ENCODE peak calls at places on chromosomes 7 and 10, in six cellular contexts. One of them, this sample, is unnamed.

GRCh38 chr7:17863095-17863814 is 77.0 kb downstream of the SNX13 start:
- DNase-seq in HS-5: no peak
- DNase-seq in NCI-H1105: no peak
- DNase-seq in activated CD8-positive, alpha-beta memory T cell treated with anti-CD3 and anti-CD28 coated beads for 24 hours: no peak
- DNase-seq in CD8-positive, alpha-beta T cell: no peak
- DNase-seq in GM18507: no peak
- DNase-seq in this sample: no peak

GRCh38 chr10:12130237-12130872 is 878 bp downstream of the SEC61A2 start:
- DNase-seq in HS-5: peak; percentile 28
- DNase-seq in NCI-H1105: peak; percentile 20
- DNase-seq in activated CD8-positive, alpha-beta memory T cell treated with anti-CD3 and anti-CD28 coated beads for 24 hours: peak; percentile 65
- DNase-seq in CD8-positive, alpha-beta T cell: no peak
- DNase-seq in GM18507: peak; percentile 20
- DNase-seq in this sample: peak; percentile 16

GRCh38 chr10:90378524-90379076 is 479.2 kb downstream of the HTR7 start:
- DNase-seq in HS-5: peak; percentile 75
- DNase-seq in NCI-H1105: no peak
- DNase-seq in activated CD8-positive, alpha-beta memory T cell treated with anti-CD3 and anti-CD28 coated beads for 24 hours: no peak
- DNase-seq in CD8-positive, alpha-beta T cell: no peak
- DNase-seq in GM18507: no peak
- DNase-seq in this sample: no peak

GRCh38 chr7:9201928-9202327 is 768.5 kb downstream of the NXPH1 start:
- DNase-seq in HS-5: no peak
- DNase-seq in NCI-H1105: no peak
- DNase-seq in activated CD8-positive, alpha-beta memory T cell treated with anti-CD3 and anti-CD28 coated beads for 24 hours: no peak
- DNase-seq in CD8-positive, alpha-beta T cell: no peak
- DNase-seq in GM18507: no peak
- DNase-seq in this sample: no peak

GRCh38 chr10:114876602-114877300 is 55.2 kb downstream of the FHIP2A start:
- DNase-seq in HS-5: no peak
- DNase-seq in NCI-H1105: peak; percentile 31
- DNase-seq in activated CD8-positive, alpha-beta memory T cell treated with anti-CD3 and anti-CD28 coated beads for 24 hours: peak; percentile 64
- DNase-seq in CD8-positive, alpha-beta T cell: peak; percentile 2
- DNase-seq in GM18507: peak; percentile 42
- DNase-seq in this sample: no peak

GRCh38 chr10:32417906-32418547 is 27.9 kb upstream of the CCDC7 start:
- DNase-seq in HS-5: no peak
- DNase-seq in NCI-H1105: no peak
- DNase-seq in activated CD8-positive, alpha-beta memory T cell treated with anti-CD3 and anti-CD28 coated beads for 24 hours: no peak
- DNase-seq in CD8-positive, alpha-beta T cell: no peak
- DNase-seq in GM18507: no peak
- DNase-seq in this sample: no peak

GRCh38 chr10:102580230-102580629 is 64.0 kb upstream of the TRIM8 start:
- DNase-seq in HS-5: no peak
- DNase-seq in NCI-H1105: no peak
- DNase-seq in activated CD8-positive, alpha-beta memory T cell treated with anti-CD3 and anti-CD28 coated beads for 24 hours: no peak
- DNase-seq in CD8-positive, alpha-beta T cell: no peak
- DNase-seq in GM18507: no peak
- DNase-seq in this sample: no peak

GRCh38 chr7:880450-880849 is 4.1 kb downstream of the GET4 start:
- DNase-seq in HS-5: no peak
- DNase-seq in NCI-H1105: no peak
- DNase-seq in activated CD8-positive, alpha-beta memory T cell treated with anti-CD3 and anti-CD28 coated beads for 24 hours: no peak
- DNase-seq in CD8-positive, alpha-beta T cell: no peak
- DNase-seq in GM18507: no peak
- DNase-seq in this sample: no peak

GRCh38 chr7:115941703-115942268 is 88.8 kb downstream of the TFEC start:
- DNase-seq in HS-5: no peak
- DNase-seq in NCI-H1105: no peak
- DNase-seq in activated CD8-positive, alpha-beta memory T cell treated with anti-CD3 and anti-CD28 coated beads for 24 hours: no peak
- DNase-seq in CD8-positive, alpha-beta T cell: no peak
- DNase-seq in GM18507: no peak
- DNase-seq in this sample: peak; percentile 4

GRCh38 chr7:45416846-45417245 is 157.3 kb upstream of the ADCY1 start:
- DNase-seq in HS-5: no peak
- DNase-seq in NCI-H1105: no peak
- DNase-seq in activated CD8-positive, alpha-beta memory T cell treated with anti-CD3 and anti-CD28 coated beads for 24 hours: no peak
- DNase-seq in CD8-positive, alpha-beta T cell: no peak
- DNase-seq in GM18507: no peak
- DNase-seq in this sample: no peak

GRCh38 chr7:8303904-8304528 is 42.0 kb upstream of the ICA1 start:
- DNase-seq in HS-5: no peak
- DNase-seq in NCI-H1105: no peak
- DNase-seq in activated CD8-positive, alpha-beta memory T cell treated with anti-CD3 and anti-CD28 coated beads for 24 hours: no peak
- DNase-seq in CD8-positive, alpha-beta T cell: no peak
- DNase-seq in GM18507: no peak
- DNase-seq in this sample: no peak

GRCh38 chr7:143013897-143014296 is 13.0 kb downstream of the OR9A2 start:
- DNase-seq in HS-5: peak; percentile 49
- DNase-seq in NCI-H1105: no peak
- DNase-seq in activated CD8-positive, alpha-beta memory T cell treated with anti-CD3 and anti-CD28 coated beads for 24 hours: no peak
- DNase-seq in CD8-positive, alpha-beta T cell: no peak
- DNase-seq in GM18507: no peak
- DNase-seq in this sample: no peak

GRCh38 chr7:1402791-1403755 is 56.2 kb downstream of the MICALL2 start:
- DNase-seq in HS-5: no peak
- DNase-seq in NCI-H1105: no peak
- DNase-seq in activated CD8-positive, alpha-beta memory T cell treated with anti-CD3 and anti-CD28 coated beads for 24 hours: no peak
- DNase-seq in CD8-positive, alpha-beta T cell: no peak
- DNase-seq in GM18507: no peak
- DNase-seq in this sample: no peak

GRCh38 chr7:19508821-19509220 is 200.0 kb downstream of the POLR1F start:
- DNase-seq in HS-5: no peak
- DNase-seq in NCI-H1105: no peak
- DNase-seq in activated CD8-positive, alpha-beta memory T cell treated with anti-CD3 and anti-CD28 coated beads for 24 hours: no peak
- DNase-seq in CD8-positive, alpha-beta T cell: no peak
- DNase-seq in GM18507: no peak
- DNase-seq in this sample: no peak

GRCh38 chr10:13099144-13099665 is 758 bp upstream of the OPTN start:
- DNase-seq in HS-5: peak; percentile 24
- DNase-seq in NCI-H1105: peak; percentile 8
- DNase-seq in activated CD8-positive, alpha-beta memory T cell treated with anti-CD3 and anti-CD28 coated beads for 24 hours: peak; percentile 67
- DNase-seq in CD8-positive, alpha-beta T cell: peak; percentile 23
- DNase-seq in GM18507: peak; percentile 52
- DNase-seq in this sample: no peak

GRCh38 chr10:124526621-124527267 is 65.1 kb downstream of the LHPP start:
- DNase-seq in HS-5: no peak
- DNase-seq in NCI-H1105: no peak
- DNase-seq in activated CD8-positive, alpha-beta memory T cell treated with anti-CD3 and anti-CD28 coated beads for 24 hours: no peak
- DNase-seq in CD8-positive, alpha-beta T cell: no peak
- DNase-seq in GM18507: no peak
- DNase-seq in this sample: no peak

GRCh38 chr7:117424090-117424829 is 3.0 kb downstream of the ASZ1 start:
- DNase-seq in HS-5: no peak
- DNase-seq in NCI-H1105: no peak
- DNase-seq in activated CD8-positive, alpha-beta memory T cell treated with anti-CD3 and anti-CD28 coated beads for 24 hours: no peak
- DNase-seq in CD8-positive, alpha-beta T cell: no peak
- DNase-seq in GM18507: no peak
- DNase-seq in this sample: no peak

GRCh38 chr7:140542226-140542625 is 62.9 kb upstream of the MKRN1 start:
- DNase-seq in HS-5: no peak
- DNase-seq in NCI-H1105: no peak
- DNase-seq in activated CD8-positive, alpha-beta memory T cell treated with anti-CD3 and anti-CD28 coated beads for 24 hours: no peak
- DNase-seq in CD8-positive, alpha-beta T cell: no peak
- DNase-seq in GM18507: no peak
- DNase-seq in this sample: no peak

GRCh38 chr10:69895759-69896158 is 94.1 kb downstream of the COL13A1 start:
- DNase-seq in HS-5: no peak
- DNase-seq in NCI-H1105: no peak
- DNase-seq in activated CD8-positive, alpha-beta memory T cell treated with anti-CD3 and anti-CD28 coated beads for 24 hours: no peak
- DNase-seq in CD8-positive, alpha-beta T cell: no peak
- DNase-seq in GM18507: no peak
- DNase-seq in this sample: no peak

GRCh38 chr10:70906031-70906804 is 17.9 kb upstream of the PCBD1 start:
- DNase-seq in HS-5: no peak
- DNase-seq in NCI-H1105: no peak
- DNase-seq in activated CD8-positive, alpha-beta memory T cell treated with anti-CD3 and anti-CD28 coated beads for 24 hours: no peak
- DNase-seq in CD8-positive, alpha-beta T cell: no peak
- DNase-seq in GM18507: no peak
- DNase-seq in this sample: no peak

GRCh38 chr10:77405771-77406241 is 231.8 kb downstream of the KCNMA1 start:
- DNase-seq in HS-5: peak; percentile 46
- DNase-seq in NCI-H1105: no peak
- DNase-seq in activated CD8-positive, alpha-beta memory T cell treated with anti-CD3 and anti-CD28 coated beads for 24 hours: no peak
- DNase-seq in CD8-positive, alpha-beta T cell: no peak
- DNase-seq in GM18507: no peak
- DNase-seq in this sample: peak; percentile 57

GRCh38 chr7:93890464-93891068 is at the start of gene TFPI2:
- DNase-seq in HS-5: no peak
- DNase-seq in NCI-H1105: no peak
- DNase-seq in activated CD8-positive, alpha-beta memory T cell treated with anti-CD3 and anti-CD28 coated beads for 24 hours: peak; percentile 58
- DNase-seq in CD8-positive, alpha-beta T cell: no peak
- DNase-seq in GM18507: no peak
- DNase-seq in this sample: peak; percentile 73

GRCh38 chr10:68647928-68648327 is 73.1 kb upstream of the CCAR1 start:
- DNase-seq in HS-5: peak; percentile 70
- DNase-seq in NCI-H1105: no peak
- DNase-seq in activated CD8-positive, alpha-beta memory T cell treated with anti-CD3 and anti-CD28 coated beads for 24 hours: no peak
- DNase-seq in CD8-positive, alpha-beta T cell: no peak
- DNase-seq in GM18507: no peak
- DNase-seq in this sample: peak; percentile 77

GRCh38 chr7:93146465-93147127 is 1.6 kb downstream of the SAMD9L start:
- DNase-seq in HS-5: no peak
- DNase-seq in NCI-H1105: no peak
- DNase-seq in activated CD8-positive, alpha-beta memory T cell treated with anti-CD3 and anti-CD28 coated beads for 24 hours: no peak
- DNase-seq in CD8-positive, alpha-beta T cell: no peak
- DNase-seq in GM18507: no peak
- DNase-seq in this sample: no peak

GRCh38 chr10:71980181-71981023 is 16.2 kb downstream of the CHST3 start:
- DNase-seq in HS-5: no peak
- DNase-seq in NCI-H1105: no peak
- DNase-seq in activated CD8-positive, alpha-beta memory T cell treated with anti-CD3 and anti-CD28 coated beads for 24 hours: no peak
- DNase-seq in CD8-positive, alpha-beta T cell: no peak
- DNase-seq in GM18507: no peak
- DNase-seq in this sample: no peak

GRCh38 chr10:98655512-98655911 is 208.8 kb upstream of the HPS1 start:
- DNase-seq in HS-5: no peak
- DNase-seq in NCI-H1105: no peak
- DNase-seq in activated CD8-positive, alpha-beta memory T cell treated with anti-CD3 and anti-CD28 coated beads for 24 hours: no peak
- DNase-seq in CD8-positive, alpha-beta T cell: no peak
- DNase-seq in GM18507: no peak
- DNase-seq in this sample: no peak

GRCh38 chr10:24851595-24851994 is 100.8 kb downstream of the PRTFDC1 start:
- DNase-seq in HS-5: no peak
- DNase-seq in NCI-H1105: peak; percentile 62
- DNase-seq in activated CD8-positive, alpha-beta memory T cell treated with anti-CD3 and anti-CD28 coated beads for 24 hours: no peak
- DNase-seq in CD8-positive, alpha-beta T cell: no peak
- DNase-seq in GM18507: no peak
- DNase-seq in this sample: no peak

GRCh38 chr10:72331575-72332422 is 22.9 kb downstream of the DNAJB12 start:
- DNase-seq in HS-5: no peak
- DNase-seq in NCI-H1105: peak; percentile 91
- DNase-seq in activated CD8-positive, alpha-beta memory T cell treated with anti-CD3 and anti-CD28 coated beads for 24 hours: peak; percentile 91
- DNase-seq in CD8-positive, alpha-beta T cell: peak; percentile 85
- DNase-seq in GM18507: no peak
- DNase-seq in this sample: peak; percentile 88

GRCh38 chr10:35940067-35940989 is 298.2 kb upstream of the FZD8 start:
- DNase-seq in HS-5: no peak
- DNase-seq in NCI-H1105: peak; percentile 48
- DNase-seq in activated CD8-positive, alpha-beta memory T cell treated with anti-CD3 and anti-CD28 coated beads for 24 hours: no peak
- DNase-seq in CD8-positive, alpha-beta T cell: no peak
- DNase-seq in GM18507: no peak
- DNase-seq in this sample: no peak

This sample was measured in kidney epithelial cell.